ENCODE peak calls at places on chromosomes 16 and 17, in nine cellular contexts. C, Y, R, Z, N, L, A, P and D are unnamed samples.
A peak's percentile ranks its signal among the peaks of the same experiment; 100 is the strongest.

GRCh38 chr16:86892509-86892908 is 314.2 kb downstream of the FOXL1 start:
- DNase-seq in N (peak; percentile 18), R (no peak), L (no peak), C (no peak), P (no peak), Y (no peak), A (peak; percentile 17), Z (no peak), D (no peak)

GRCh38 chr17:18018411-18018921 is 20.5 kb downstream of the ATPAF2 start:
- DNase-seq in A (no peak), P (no peak), Y (no peak), C (no peak), R (no peak), N (no peak), Z (no peak), L (no peak), D (no peak)

GRCh38 chr17:46853896-46854444 is 2.6 kb downstream of the WNT9B start:
- DNase-seq in R (no peak), P (no peak), L (peak; percentile 50), Z (no peak), N (peak; percentile 50), C (no peak), Y (no peak), A (peak; percentile 37), D (no peak)

GRCh38 chr17:79940381-79941087 is 95.1 kb downstream of the TBC1D16 start:
- DNase-seq in A (no peak), Y (no peak), L (no peak), P (no peak), N (no peak), R (no peak), C (no peak), Z (no peak), D (no peak)

GRCh38 chr16:8866118-8866883 is 2.5 kb downstream of the CARHSP1 start:
- DNase-seq in Y (no peak), L (no peak), P (no peak), N (no peak), C (no peak), Z (no peak), A (peak; percentile 37), R (no peak), D (peak; percentile 67)

GRCh38 chr17:78970834-78971763 is 8.6 kb downstream of the LGALS3BP start:
- DNase-seq in L (peak; percentile 66), Y (peak; percentile 75), Z (peak; percentile 89), C (peak; percentile 62), P (peak; percentile 38), R (no peak), N (peak; percentile 59), A (peak; percentile 82), D (peak; percentile 93)

GRCh38 chr17:42050360-42051012 is at the start of gene C17orf113:
- DNase-seq in Y (peak; percentile 50), N (no peak), C (no peak), L (peak; percentile 34), A (peak; percentile 22), Z (peak; percentile 66), R (no peak), P (no peak), D (peak; percentile 94)

GRCh38 chr16:29815032-29815721 is 775 bp upstream of the PAGR1 start:
- DNase-seq in Z (peak; percentile 60), P (no peak), C (no peak), A (peak; percentile 21), L (no peak), Y (no peak), R (no peak), N (no peak), D (no peak)

GRCh38 chr16:27326738-27327585 is 13.2 kb downstream of the IL4R start:
- DNase-seq in P (peak; percentile 67), A (peak; percentile 98), C (no peak), R (peak; percentile 91), Z (peak; percentile 69), Y (no peak), L (peak; percentile 96), N (peak; percentile 97), D (peak; percentile 40)

GRCh38 chr17:74990581-74991105 is 3.2 kb downstream of the CDR2L start:
- DNase-seq in Y (no peak), R (no peak), P (no peak), L (no peak), N (no peak), Z (no peak), C (no peak), A (no peak), D (no peak)